ENCODE peak calls at places on chromosome 5, in six cellular contexts. Y, V, S, T, B and F are unnamed samples.

GRCh38 chr5:9452181-9452580 is 93.7 kb downstream of the SEMA5A start:
- DNase-seq in Y (no peak), B (no peak), S (no peak), V (no peak), T (no peak), F (no peak)

GRCh38 chr5:62538017-62538942 is 40.3 kb upstream of the LRRC70 start:
- DNase-seq in B (no peak), V (peak; percentile 76), Y (no peak), T (no peak), S (peak; percentile 46), F (no peak)

GRCh38 chr5:125256296-125256695 is 509.9 kb upstream of the ZNF608 start:
- DNase-seq in B (no peak), V (no peak), Y (no peak), S (no peak), T (no peak), F (no peak)

GRCh38 chr5:165781703-165782102 is 2276.3 kb downstream of the MAT2B start:
- DNase-seq in V (no peak), B (no peak), S (no peak), Y (no peak), T (no peak), F (no peak)

GRCh38 chr5:119420173-119420572 is 32.1 kb upstream of the HSD17B4 start:
- DNase-seq in T (no peak), B (no peak), S (no peak), V (no peak), Y (no peak), F (no peak)

GRCh38 chr5:37938086-37938852 is 98.4 kb upstream of the GDNF start:
- DNase-seq in B (no peak), T (no peak), S (no peak), Y (no peak), V (no peak), F (no peak)

GRCh38 chr5:95728494-95729114 is 2.5 kb upstream of the RHOBTB3 start:
- DNase-seq in B (no peak), T (no peak), Y (no peak), V (no peak), S (no peak), F (no peak)

GRCh38 chr5:122195784-122196394 is 66.5 kb downstream of the ZNF474 start:
- DNase-seq in S (no peak), Y (peak; percentile 48), B (no peak), T (no peak), V (peak; percentile 58), F (no peak)

GRCh38 chr5:72245517-72246238 is 74.4 kb downstream of the MRPS27 start:
- DNase-seq in S (no peak), Y (no peak), T (no peak), V (no peak), B (no peak), F (no peak)

GRCh38 chr5:84614907-84615306 is 230.2 kb upstream of the EDIL3 start:
- DNase-seq in V (no peak), T (no peak), Y (no peak), B (no peak), S (no peak), F (no peak)

GRCh38 chr5:111699976-111700375 is 57.0 kb downstream of the NREP start:
- DNase-seq in S (no peak), B (peak; percentile 64), V (no peak), T (no peak), Y (no peak), F (no peak)

GRCh38 chr5:157607371-157608161 is 32.0 kb upstream of the ADAM19 start:
- DNase-seq in T (peak; percentile 74), Y (no peak), V (peak; percentile 76), B (no peak), S (peak; percentile 66), F (no peak)

GRCh38 chr5:73528248-73528647 is 30.0 kb downstream of the BTF3 start:
- DNase-seq in Y (no peak), B (no peak), S (no peak), T (no peak), V (no peak), F (no peak)

GRCh38 chr5:366541-367357 is 45.2 kb downstream of the AHRR start:
- DNase-seq in Y (no peak), T (no peak), S (no peak), V (no peak), B (no peak), F (no peak)

GRCh38 chr5:116395708-116396203 is 178.9 kb downstream of the SEMA6A start:
- DNase-seq in S (no peak), B (peak; percentile 55), Y (no peak), V (no peak), T (no peak), F (no peak)

GRCh38 chr5:1786621-1787471 is 12.8 kb downstream of the MRPL36 start:
- DNase-seq in B (no peak), Y (no peak), T (peak; percentile 21), V (no peak), S (no peak), F (no peak)

GRCh38 chr5:38809388-38810359 is 36.1 kb upstream of the OSMR start:
- DNase-seq in B (peak; percentile 85), T (no peak), S (peak; percentile 64), Y (peak; percentile 87), V (peak; percentile 88), F (peak; percentile 76)